ENCODE peak calls at places on chromosomes 11 and 22, in nine cellular contexts. One of them, this sample, is unnamed.

GRCh38 chr11:112367453-112367852 is 106.8 kb upstream of the PLET1 start:
- DNase-seq in nephron progenitor cell: no peak
- DNase-seq in mesothelial cell of epicardium: no peak
- DNase-seq in SK-N-SH: no peak
- DNase-seq in tibial nerve: no peak
- DNase-seq in IMR-90: no peak
- DNase-seq in mucosa of descending colon: no peak
- DNase-seq in heart right ventricle: no peak
- DNase-seq in foreskin fibroblast: no peak
- DNase-seq in this sample: no peak

GRCh38 chr11:89625171-89625570 is 84.9 kb upstream of the TRIM77 start:
- DNase-seq in nephron progenitor cell: no peak
- DNase-seq in mesothelial cell of epicardium: no peak
- DNase-seq in SK-N-SH: no peak
- DNase-seq in tibial nerve: no peak
- DNase-seq in IMR-90: no peak
- DNase-seq in mucosa of descending colon: no peak
- DNase-seq in heart right ventricle: no peak
- DNase-seq in foreskin fibroblast: no peak
- DNase-seq in this sample: no peak

GRCh38 chr11:76698321-76699043 is 27.9 kb upstream of the LRRC32 start:
- DNase-seq in nephron progenitor cell: no peak
- DNase-seq in mesothelial cell of epicardium: no peak
- DNase-seq in SK-N-SH: no peak
- DNase-seq in tibial nerve: no peak
- DNase-seq in IMR-90: no peak
- DNase-seq in mucosa of descending colon: no peak
- DNase-seq in heart right ventricle: no peak
- DNase-seq in foreskin fibroblast: peak
- DNase-seq in this sample: no peak

GRCh38 chr22:45781459-45781858 is 109.8 kb downstream of the ATXN10 start:
- DNase-seq in nephron progenitor cell: no peak
- DNase-seq in mesothelial cell of epicardium: no peak
- DNase-seq in SK-N-SH: no peak
- DNase-seq in tibial nerve: no peak
- DNase-seq in IMR-90: peak
- DNase-seq in mucosa of descending colon: no peak
- DNase-seq in heart right ventricle: no peak
- DNase-seq in foreskin fibroblast: peak
- DNase-seq in this sample: no peak

GRCh38 chr11:134527382-134528243 is 115.6 kb upstream of the B3GAT1 start:
- DNase-seq in nephron progenitor cell: no peak
- DNase-seq in mesothelial cell of epicardium: peak
- DNase-seq in SK-N-SH: no peak
- DNase-seq in tibial nerve: no peak
- DNase-seq in IMR-90: no peak
- DNase-seq in mucosa of descending colon: no peak
- DNase-seq in heart right ventricle: peak
- DNase-seq in foreskin fibroblast: no peak
- DNase-seq in this sample: peak

GRCh38 chr11:61552108-61552635 is 28.7 kb downstream of the SYT7 start:
- DNase-seq in nephron progenitor cell: no peak
- DNase-seq in mesothelial cell of epicardium: no peak
- DNase-seq in SK-N-SH: no peak
- DNase-seq in tibial nerve: no peak
- DNase-seq in IMR-90: no peak
- DNase-seq in mucosa of descending colon: no peak
- DNase-seq in heart right ventricle: peak
- DNase-seq in foreskin fibroblast: no peak
- DNase-seq in this sample: no peak

GRCh38 chr22:17810570-17811116 is 36.4 kb upstream of the BID start:
- DNase-seq in nephron progenitor cell: no peak
- DNase-seq in mesothelial cell of epicardium: no peak
- DNase-seq in SK-N-SH: no peak
- DNase-seq in tibial nerve: no peak
- DNase-seq in IMR-90: no peak
- DNase-seq in mucosa of descending colon: peak
- DNase-seq in heart right ventricle: no peak
- DNase-seq in foreskin fibroblast: no peak
- DNase-seq in this sample: no peak

GRCh38 chr22:21972293-21972779 is 10.3 kb downstream of the TOP3B start:
- DNase-seq in nephron progenitor cell: peak
- DNase-seq in mesothelial cell of epicardium: peak
- DNase-seq in SK-N-SH: peak
- DNase-seq in tibial nerve: no peak
- DNase-seq in IMR-90: peak
- DNase-seq in mucosa of descending colon: peak
- DNase-seq in heart right ventricle: no peak
- DNase-seq in foreskin fibroblast: peak
- DNase-seq in this sample: no peak

GRCh38 chr22:26642465-26643367 is 14.7 kb upstream of the MIAT start:
- DNase-seq in nephron progenitor cell: no peak
- DNase-seq in mesothelial cell of epicardium: no peak
- DNase-seq in SK-N-SH: no peak
- DNase-seq in tibial nerve: no peak
- DNase-seq in IMR-90: no peak
- DNase-seq in mucosa of descending colon: peak
- DNase-seq in heart right ventricle: peak
- DNase-seq in foreskin fibroblast: no peak
- DNase-seq in this sample: no peak

GRCh38 chr11:95375881-95376280 is 144.9 kb upstream of the SESN3 start:
- DNase-seq in nephron progenitor cell: no peak
- DNase-seq in mesothelial cell of epicardium: no peak
- DNase-seq in SK-N-SH: no peak
- DNase-seq in tibial nerve: no peak
- DNase-seq in IMR-90: peak
- DNase-seq in mucosa of descending colon: no peak
- DNase-seq in heart right ventricle: no peak
- DNase-seq in foreskin fibroblast: peak
- DNase-seq in this sample: no peak

GRCh38 chr22:19467912-19468311 is 11.1 kb downstream of the UFD1 start:
- DNase-seq in nephron progenitor cell: no peak
- DNase-seq in mesothelial cell of epicardium: no peak
- DNase-seq in SK-N-SH: no peak
- DNase-seq in tibial nerve: no peak
- DNase-seq in IMR-90: no peak
- DNase-seq in mucosa of descending colon: no peak
- DNase-seq in heart right ventricle: no peak
- DNase-seq in foreskin fibroblast: no peak
- DNase-seq in this sample: no peak

GRCh38 chr11:58688779-58689503 is 42.8 kb downstream of the GLYAT start:
- DNase-seq in nephron progenitor cell: no peak
- DNase-seq in mesothelial cell of epicardium: no peak
- DNase-seq in SK-N-SH: no peak
- DNase-seq in tibial nerve: no peak
- DNase-seq in IMR-90: peak
- DNase-seq in mucosa of descending colon: no peak
- DNase-seq in heart right ventricle: no peak
- DNase-seq in foreskin fibroblast: peak
- DNase-seq in this sample: no peak

GRCh38 chr11:76270387-76270786 is 64.1 kb upstream of the WNT11 start:
- DNase-seq in nephron progenitor cell: no peak
- DNase-seq in mesothelial cell of epicardium: no peak
- DNase-seq in SK-N-SH: no peak
- DNase-seq in tibial nerve: peak
- DNase-seq in IMR-90: no peak
- DNase-seq in mucosa of descending colon: no peak
- DNase-seq in heart right ventricle: no peak
- DNase-seq in foreskin fibroblast: peak
- DNase-seq in this sample: no peak

GRCh38 chr22:50713571-50714056 is 24.4 kb upstream of the ACR start:
- DNase-seq in nephron progenitor cell: no peak
- DNase-seq in mesothelial cell of epicardium: no peak
- DNase-seq in SK-N-SH: no peak
- DNase-seq in tibial nerve: peak
- DNase-seq in IMR-90: no peak
- DNase-seq in mucosa of descending colon: no peak
- DNase-seq in heart right ventricle: no peak
- DNase-seq in foreskin fibroblast: no peak
- DNase-seq in this sample: no peak

GRCh38 chr11:79189055-79189454 is 251.8 kb downstream of the TENM4 start:
- DNase-seq in nephron progenitor cell: no peak
- DNase-seq in mesothelial cell of epicardium: no peak
- DNase-seq in SK-N-SH: no peak
- DNase-seq in tibial nerve: no peak
- DNase-seq in IMR-90: no peak
- DNase-seq in mucosa of descending colon: no peak
- DNase-seq in heart right ventricle: no peak
- DNase-seq in foreskin fibroblast: no peak
- DNase-seq in this sample: no peak

GRCh38 chr11:117037279-117037951 is 60.8 kb downstream of the SIK3 start:
- DNase-seq in nephron progenitor cell: no peak
- DNase-seq in mesothelial cell of epicardium: no peak
- DNase-seq in SK-N-SH: no peak
- DNase-seq in tibial nerve: no peak
- DNase-seq in IMR-90: no peak
- DNase-seq in mucosa of descending colon: no peak
- DNase-seq in heart right ventricle: no peak
- DNase-seq in foreskin fibroblast: peak
- DNase-seq in this sample: no peak

GRCh38 chr11:92311616-92312449 is 87.2 kb downstream of the FAT3 start:
- DNase-seq in nephron progenitor cell: no peak
- DNase-seq in mesothelial cell of epicardium: no peak
- DNase-seq in SK-N-SH: no peak
- DNase-seq in tibial nerve: no peak
- DNase-seq in IMR-90: peak
- DNase-seq in mucosa of descending colon: no peak
- DNase-seq in heart right ventricle: no peak
- DNase-seq in foreskin fibroblast: no peak
- DNase-seq in this sample: no peak
- TF ChIP-seq CTCF in nephron progenitor cell: no peak
- TF ChIP-seq CTCF in mesothelial cell of epicardium: peak
- TF ChIP-seq CTCF in SK-N-SH: no peak
- TF ChIP-seq CTCF in tibial nerve: no peak
- TF ChIP-seq CTCF in IMR-90: no peak
- TF ChIP-seq CTCF in mucosa of descending colon: no peak
- TF ChIP-seq CTCF in heart right ventricle: no peak
- TF ChIP-seq CTCF in foreskin fibroblast: no peak
- TF ChIP-seq CTCF in this sample: no peak

DNA sequence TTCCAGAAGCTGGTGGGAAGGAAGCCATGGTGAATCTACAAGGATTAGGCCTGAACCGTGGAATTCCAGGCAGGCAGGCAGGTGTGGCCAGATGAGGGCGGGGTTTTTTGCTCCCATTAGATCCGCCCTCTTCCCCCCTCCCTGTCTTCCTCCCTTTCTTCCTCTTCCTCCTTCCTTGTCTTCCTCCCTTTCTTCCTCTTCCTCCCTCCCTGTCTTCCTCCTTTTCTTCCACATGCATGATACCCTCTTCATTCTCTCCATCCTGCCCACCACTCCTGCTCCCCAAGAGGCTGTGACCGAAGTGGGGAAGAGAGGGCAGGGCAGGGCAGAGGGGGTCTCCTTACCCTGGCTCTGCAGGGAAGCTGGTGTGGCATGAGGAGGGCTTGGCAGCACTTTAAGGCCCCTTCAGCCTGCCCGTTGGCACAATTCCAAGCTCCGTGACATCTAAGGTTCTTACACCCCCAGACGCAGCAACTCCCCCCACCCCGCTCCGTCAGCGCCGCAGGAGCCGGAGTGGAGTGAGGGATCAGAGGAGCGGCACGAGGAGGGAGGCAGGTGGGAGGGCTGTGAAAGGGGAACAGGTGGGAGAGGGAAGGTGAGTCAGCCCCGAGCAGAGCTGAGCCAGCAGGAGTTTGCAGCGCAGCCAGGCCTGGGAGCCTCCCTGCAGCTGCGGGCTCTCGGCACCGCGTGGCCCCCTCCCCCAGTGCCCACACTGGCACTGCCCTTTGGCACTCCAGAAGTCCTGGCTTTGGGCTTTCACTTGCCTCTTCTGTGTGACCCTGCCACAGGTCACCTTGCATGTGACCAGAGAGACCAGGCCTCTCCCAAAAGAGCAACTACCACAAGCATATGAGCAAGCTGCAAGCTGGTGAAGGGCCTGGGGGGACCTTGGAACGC is 32.1 kb downstream of the KCNJ4 start:
- DNase-seq in nephron progenitor cell: no peak
- DNase-seq in mesothelial cell of epicardium: peak
- DNase-seq in SK-N-SH: no peak
- DNase-seq in tibial nerve: no peak
- DNase-seq in IMR-90: no peak
- DNase-seq in mucosa of descending colon: peak
- DNase-seq in heart right ventricle: no peak
- DNase-seq in foreskin fibroblast: no peak
- DNase-seq in this sample: no peak
- TF ChIP-seq CTCF in nephron progenitor cell: no peak
- TF ChIP-seq CTCF in mesothelial cell of epicardium: no peak
- TF ChIP-seq CTCF in SK-N-SH: no peak
- TF ChIP-seq CTCF in tibial nerve: no peak
- TF ChIP-seq CTCF in IMR-90: no peak
- TF ChIP-seq CTCF in mucosa of descending colon: no peak
- TF ChIP-seq CTCF in heart right ventricle: no peak
- TF ChIP-seq CTCF in foreskin fibroblast: no peak
- TF ChIP-seq CTCF in this sample: no peak

GRCh38 chr11:126391970-126392637 is 36.6 kb downstream of the ST3GAL4 start:
- DNase-seq in nephron progenitor cell: no peak
- DNase-seq in mesothelial cell of epicardium: no peak
- DNase-seq in SK-N-SH: no peak
- DNase-seq in tibial nerve: no peak
- DNase-seq in IMR-90: no peak
- DNase-seq in mucosa of descending colon: no peak
- DNase-seq in heart right ventricle: peak
- DNase-seq in foreskin fibroblast: no peak
- DNase-seq in this sample: no peak
- TF ChIP-seq CTCF in nephron progenitor cell: no peak
- TF ChIP-seq CTCF in mesothelial cell of epicardium: no peak
- TF ChIP-seq CTCF in SK-N-SH: peak
- TF ChIP-seq CTCF in tibial nerve: no peak
- TF ChIP-seq CTCF in IMR-90: no peak
- TF ChIP-seq CTCF in mucosa of descending colon: no peak
- TF ChIP-seq CTCF in heart right ventricle: no peak
- TF ChIP-seq CTCF in foreskin fibroblast: no peak
- TF ChIP-seq CTCF in this sample: no peak

GRCh38 chr11:10414181-10414580 is 40.9 kb upstream of the AMPD3 start:
- DNase-seq in nephron progenitor cell: no peak
- DNase-seq in mesothelial cell of epicardium: no peak
- DNase-seq in SK-N-SH: no peak
- DNase-seq in tibial nerve: no peak
- DNase-seq in IMR-90: no peak
- DNase-seq in mucosa of descending colon: no peak
- DNase-seq in heart right ventricle: no peak
- DNase-seq in foreskin fibroblast: no peak
- DNase-seq in this sample: no peak

GRCh38 chr11:10414659-10415058 is 40.4 kb upstream of the AMPD3 start:
- DNase-seq in nephron progenitor cell: no peak
- DNase-seq in mesothelial cell of epicardium: no peak
- DNase-seq in SK-N-SH: no peak
- DNase-seq in tibial nerve: peak
- DNase-seq in IMR-90: peak
- DNase-seq in mucosa of descending colon: no peak
- DNase-seq in heart right ventricle: peak
- DNase-seq in foreskin fibroblast: peak
- DNase-seq in this sample: no peak

GRCh38 chr11:10410844-10411200 is 44.2 kb upstream of the AMPD3 start:
- DNase-seq in nephron progenitor cell: no peak
- DNase-seq in mesothelial cell of epicardium: no peak
- DNase-seq in SK-N-SH: no peak
- DNase-seq in tibial nerve: no peak
- DNase-seq in IMR-90: no peak
- DNase-seq in mucosa of descending colon: no peak
- DNase-seq in heart right ventricle: no peak
- DNase-seq in foreskin fibroblast: no peak
- DNase-seq in this sample: no peak

GRCh38 chr11:10412266-10412665 is 42.8 kb upstream of the AMPD3 start:
- DNase-seq in nephron progenitor cell: no peak
- DNase-seq in mesothelial cell of epicardium: no peak
- DNase-seq in SK-N-SH: no peak
- DNase-seq in tibial nerve: no peak
- DNase-seq in IMR-90: no peak
- DNase-seq in mucosa of descending colon: no peak
- DNase-seq in heart right ventricle: no peak
- DNase-seq in foreskin fibroblast: no peak
- DNase-seq in this sample: no peak

GRCh38 chr11:10413268-10413667 is 41.8 kb upstream of the AMPD3 start:
- DNase-seq in nephron progenitor cell: no peak
- DNase-seq in mesothelial cell of epicardium: no peak
- DNase-seq in SK-N-SH: no peak
- DNase-seq in tibial nerve: no peak
- DNase-seq in IMR-90: peak
- DNase-seq in mucosa of descending colon: no peak
- DNase-seq in heart right ventricle: peak
- DNase-seq in foreskin fibroblast: peak
- DNase-seq in this sample: no peak
- TF ChIP-seq CTCF in nephron progenitor cell: no peak
- TF ChIP-seq CTCF in mesothelial cell of epicardium: no peak
- TF ChIP-seq CTCF in SK-N-SH: peak
- TF ChIP-seq CTCF in tibial nerve: no peak
- TF ChIP-seq CTCF in IMR-90: peak
- TF ChIP-seq CTCF in mucosa of descending colon: no peak
- TF ChIP-seq CTCF in heart right ventricle: no peak
- TF ChIP-seq CTCF in foreskin fibroblast: peak
- TF ChIP-seq CTCF in this sample: no peak